ENCODE peak calls at places on chromosome 10, in four cellular contexts. H is SK-N-SH, E is H1, J is OCI-LY7. X is an unnamed sample.

GRCh38 chr10:30463944-30464451 is 30.0 kb downstream of the MAP3K8 start:
- DNase-seq in H (no peak), E (no peak), J (no peak), X (peak; percentile 4)

GRCh38 chr10:70726909-70727495 is 54.7 kb downstream of the ADAMTS14 start:
- DNase-seq in H (no peak), E (no peak), J (no peak), X (no peak)

GRCh38 chr10:118638680-118639079 is 43.2 kb upstream of the PRLHR start:
- DNase-seq in H (no peak), E (no peak), J (no peak), X (no peak)

GRCh38 chr10:59666310-59666709 is 43.3 kb downstream of the SLC16A9 start:
- DNase-seq in H (no peak), E (no peak), J (no peak), X (no peak)

GRCh38 chr10:1141261-1141660 is 85.1 kb downstream of the WDR37 start:
- DNase-seq in H (no peak), E (no peak), J (no peak), X (no peak)

GRCh38 chr10:93652857-93653256 is 40.5 kb downstream of the PDE6C start:
- DNase-seq in H (no peak), E (no peak), J (no peak), X (peak; percentile 69)

GRCh38 chr10:114499630-114500190 is 95.4 kb upstream of the AFAP1L2 start:
- DNase-seq in H (no peak), E (no peak), J (peak; percentile 75), X (peak; percentile 43)

GRCh38 chr10:86857097-86857825 is 100.2 kb downstream of the MMRN2 start:
- DNase-seq in H (no peak), E (no peak), J (no peak), X (no peak)

GRCh38 chr10:31723074-31723750 is 205.4 kb downstream of the ARHGAP12 start:
- DNase-seq in H (no peak), E (no peak), J (no peak), X (no peak)

GRCh38 chr10:77455538-77455937 is 182.1 kb downstream of the KCNMA1 start:
- DNase-seq in H (no peak), E (no peak), J (no peak), X (no peak)

GRCh38 chr10:53357587-53357986 is 585.0 kb upstream of the MBL2 start:
- DNase-seq in H (no peak), E (no peak), J (no peak), X (no peak)

GRCh38 chr10:114477285-114477684 is 73.0 kb upstream of the AFAP1L2 start:
- DNase-seq in H (no peak), E (no peak), J (no peak), X (no peak)

GRCh38 chr10:118484152-118484871 is 111.1 kb downstream of the PRLHR start:
- DNase-seq in H (no peak), E (no peak), J (no peak), X (no peak)

GRCh38 chr10:78712147-78712546 is 356.6 kb upstream of the ZMIZ1 start:
- DNase-seq in H (no peak), E (no peak), J (no peak), X (no peak)

GRCh38 chr10:29256531-29256930 is 32.3 kb upstream of the LYZL1 start:
- DNase-seq in H (no peak), E (no peak), J (no peak), X (no peak)

GRCh38 chr10:85741626-85742300 is 624.8 kb downstream of the GRID1 start:
- DNase-seq in H (no peak), E (no peak), J (no peak), X (no peak)

GRCh38 chr10:128096486-128097199 is 29.6 kb downstream of the MKI67 start:
- DNase-seq in H (no peak), E (no peak), J (no peak), X (no peak)

GRCh38 chr10:122077311-122077875 is 88.4 kb downstream of the TACC2 start:
- DNase-seq in H (no peak), E (no peak), J (no peak), X (no peak)

GRCh38 chr10:11403116-11403515 is 208.3 kb downstream of the USP6NL start:
- DNase-seq in H (no peak), E (no peak), J (peak; percentile 63), X (no peak)

GRCh38 chr10:122981066-122981464 is 864 bp downstream of the PSTK start:
- DNase-seq in H (peak; percentile 65), E (peak; percentile 2), J (peak; percentile 64), X (no peak)

GRCh38 chr10:95443636-95444035 is 117.5 kb downstream of the SORBS1 start:
- DNase-seq in H (no peak), E (no peak), J (no peak), X (no peak)
- H3K4me1 ChIP-seq in H (peaks cover 4% of the 10 kb centered on the region), E (no peaks in the 10 kb centered on the region), J (no peaks in the 10 kb centered on the region), X (peaks cover 8% of the 10 kb centered on the region)

GRCh38 chr10:3828404-3829192 is 43.6 kb upstream of the KLF6 start:
- DNase-seq in H (no peak), E (no peak), J (peak; percentile 39), X (no peak)
- H2AFZ ChIP-seq in H (peak overlapping the region; percentile 79), E (no peak overlapping the region), J (peak overlapping the region; percentile 98), X (no peak overlapping the region)

GRCh38 chr10:63522129-63522687 is 1.0 kb downstream of the REEP3 start:
- DNase-seq in H (peak; percentile 45), E (no peak), J (peak; percentile 44), X (peak; percentile 56)

GRCh38 chr10:63516207-63516606 is 5.0 kb upstream of the REEP3 start:
- DNase-seq in H (no peak), E (no peak), J (no peak), X (no peak)

GRCh38 chr10:63520463-63521388 is 475 bp upstream of the REEP3 start:
- DNase-seq in H (peak; percentile 91), E (no peak), J (peak; percentile 76), X (peak; percentile 79)

GRCh38 chr10:63521389-63522128 is at the start of gene REEP3:
- DNase-seq in H (peak; percentile 90), E (no peak), J (peak; percentile 79), X (peak; percentile 74)

DNA sequence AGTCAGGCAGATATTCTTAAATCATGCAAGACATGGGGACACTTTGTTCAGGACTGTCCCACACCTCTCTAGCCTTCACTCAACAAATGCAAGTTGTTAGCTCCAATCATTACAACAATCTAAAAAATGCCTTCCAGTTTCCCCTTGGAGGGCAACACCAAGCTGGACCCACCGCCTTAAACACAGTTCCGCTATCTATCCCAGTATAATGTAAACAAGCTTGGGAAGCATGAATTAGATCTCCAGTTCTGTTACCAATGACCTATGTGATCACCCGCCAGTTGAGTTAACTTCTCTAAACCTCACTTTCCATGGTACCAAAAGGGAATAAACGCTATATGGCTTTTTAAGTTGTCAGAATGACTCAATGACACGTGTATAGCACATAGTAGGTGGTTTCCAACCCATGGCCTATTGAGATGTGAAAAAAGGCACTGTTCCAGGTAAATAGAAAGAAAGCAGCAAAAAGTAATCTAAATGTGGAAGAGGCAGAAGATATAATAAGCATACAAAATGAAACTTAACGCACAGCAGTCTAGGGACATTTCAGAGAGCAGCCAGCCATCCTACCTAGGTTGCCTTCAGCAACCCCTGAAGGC is 2.4 kb upstream of the REEP3 start:
- DNase-seq in H (no peak), E (no peak), J (no peak), X (no peak)
- H3K79me2 ChIP-seq in H (peaks cover 92% of the 10 kb centered on the region), E (peaks cover 76% of the 10 kb centered on the region), J (peaks cover 81% of the 10 kb centered on the region), X (peaks cover 91% of the 10 kb centered on the region)

DNA sequence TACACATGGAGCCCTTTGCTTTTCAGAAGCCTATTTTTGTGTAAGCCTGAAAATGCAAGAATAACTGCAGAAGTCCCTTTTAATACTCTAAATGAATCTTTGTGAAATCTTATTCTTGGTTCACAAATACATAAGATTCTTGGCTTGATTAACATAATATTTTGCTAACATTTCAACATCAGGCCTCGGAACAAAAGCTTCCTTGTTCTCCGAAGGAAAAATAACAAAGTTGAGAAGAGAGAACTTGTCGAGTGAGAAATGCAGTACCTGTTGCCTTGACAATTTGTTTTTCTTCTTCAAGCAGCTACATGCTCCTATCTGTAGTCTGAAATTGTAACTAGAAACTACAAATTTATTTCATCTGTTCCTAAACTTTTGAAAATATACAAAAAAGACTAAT is 8.5 kb downstream of the NT5C2 start:
- DNase-seq in H (no peak), E (no peak), J (no peak), X (no peak)
- H3K4me1 ChIP-seq in H (no peaks in the 10 kb centered on the region), E (peaks cover 2% of the 10 kb centered on the region), J (peaks cover 95% of the 10 kb centered on the region), X (peaks cover 36% of the 10 kb centered on the region)

DNA sequence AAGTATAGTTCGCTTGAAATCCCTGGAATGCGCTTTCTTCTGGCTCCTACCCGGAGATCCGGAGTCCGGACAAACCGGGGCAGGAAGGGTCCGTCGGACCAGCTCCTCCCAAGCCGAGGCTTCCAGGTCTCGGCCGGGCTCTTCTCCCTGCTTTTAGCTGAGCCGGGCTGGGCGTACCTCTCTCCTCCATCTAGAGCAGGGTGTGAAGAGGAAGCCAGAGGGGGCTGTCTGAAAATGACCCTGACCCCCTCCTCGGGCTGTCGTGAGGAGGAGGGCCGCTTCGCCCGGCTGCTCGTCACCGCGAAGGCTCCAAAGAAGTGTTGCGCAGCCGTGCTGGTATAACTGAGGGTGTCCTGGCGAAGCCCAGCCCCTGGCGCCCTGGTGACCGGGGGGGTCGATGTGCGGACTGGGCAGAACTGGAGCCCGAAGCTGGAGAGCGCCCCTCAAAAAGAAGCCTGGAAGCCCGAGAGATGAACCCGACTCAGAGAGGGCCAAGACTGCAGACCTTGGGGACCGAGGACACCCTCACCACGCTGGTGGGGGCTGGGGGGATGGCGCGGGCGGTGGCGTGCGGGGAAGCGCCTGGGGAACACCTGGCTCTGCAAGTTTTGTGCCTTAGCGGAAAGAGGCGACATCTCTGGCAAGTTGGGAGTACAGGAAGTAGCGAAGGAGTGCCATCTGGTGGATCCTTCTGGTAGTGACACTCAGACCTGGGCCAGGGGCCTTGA is 5.7 kb downstream of the KAZALD1 start:
- DNase-seq in H (peak; percentile 87), E (no peak), J (peak; percentile 89), X (peak; percentile 70)
- H2AFZ ChIP-seq in H (peak overlapping the region; percentile 87), E (no peak overlapping the region), J (peak overlapping the region; percentile 87), X (peak overlapping the region; percentile 87)

GRCh38 chr10:72695496-72695895 is 3.6 kb downstream of the MCU start:
- DNase-seq in H (no peak), E (no peak), J (no peak), X (no peak)

GRCh38 chr10:72694476-72695369 is 2.8 kb downstream of the MCU start:
- DNase-seq in H (peak; percentile 37), E (no peak), J (peak; percentile 33), X (no peak)

GRCh38 chr10:72693599-72693915 is 1.6 kb downstream of the MCU start:
- DNase-seq in H (no peak), E (no peak), J (no peak), X (no peak)

GRCh38 chr10:72692897-72693598 is 1.1 kb downstream of the MCU start:
- DNase-seq in H (no peak), E (no peak), J (peak; percentile 45), X (no peak)

DNA sequence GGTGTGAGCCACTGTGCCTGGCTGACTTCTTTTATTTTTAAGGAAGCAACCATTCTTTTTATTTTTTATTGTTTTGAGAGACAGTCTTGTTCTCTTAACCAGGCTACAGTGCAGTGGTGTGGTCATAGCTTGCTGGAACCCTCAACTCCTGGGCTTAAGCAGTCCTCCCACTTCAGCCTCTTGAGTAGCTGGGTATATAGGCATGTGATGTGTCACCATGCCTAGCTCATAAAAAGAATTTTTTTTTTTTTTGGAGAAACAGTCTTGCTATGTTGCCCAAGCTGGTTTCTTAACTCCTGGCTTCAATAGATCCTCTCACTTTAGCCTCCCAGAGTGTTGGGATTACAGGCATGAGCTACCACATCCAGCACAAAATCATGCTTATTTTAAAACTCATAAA is 5.8 kb downstream of the MCU start:
- DNase-seq in H (no peak), E (no peak), J (no peak), X (no peak)
- H3K79me2 ChIP-seq in H (peaks cover 98% of the 10 kb centered on the region), E (peaks cover 94% of the 10 kb centered on the region), J (peaks cover 16% of the 10 kb centered on the region), X (peaks cover 99% of the 10 kb centered on the region)

X was measured in PC-9.